ENCODE peak calls at places on chromosomes 4 and X, in nine cellular contexts. One of them, this sample, is unnamed.

GRCh38 chr4:93466440-93466839 is 362.1 kb upstream of the ATOH1 start:
- DNase-seq in CD8-positive, alpha-beta T cell: no peak
- DNase-seq in pancreas: no peak
- DNase-seq in PC-3: no peak
- DNase-seq in A673: no peak
- DNase-seq in Peyer's patch: no peak
- DNase-seq in fibroblast of lung: no peak
- DNase-seq in cardiac muscle cell: peak; percentile 26
- DNase-seq in suprapubic skin: no peak
- DNase-seq in this sample: no peak

GRCh38 chr4:173505924-173506779 is 23.9 kb downstream of the HAND2 start:
- DNase-seq in CD8-positive, alpha-beta T cell: no peak
- DNase-seq in pancreas: peak; percentile 82
- DNase-seq in PC-3: peak; percentile 56
- DNase-seq in A673: peak; percentile 89
- DNase-seq in Peyer's patch: no peak
- DNase-seq in fibroblast of lung: peak; percentile 67
- DNase-seq in cardiac muscle cell: peak; percentile 77
- DNase-seq in suprapubic skin: no peak
- DNase-seq in this sample: peak; percentile 49

GRCh38 chr4:26015133-26015651 is 101.2 kb downstream of the SMIM20 start:
- DNase-seq in CD8-positive, alpha-beta T cell: no peak
- DNase-seq in pancreas: peak; percentile 66
- DNase-seq in PC-3: no peak
- DNase-seq in A673: no peak
- DNase-seq in Peyer's patch: no peak
- DNase-seq in fibroblast of lung: peak; percentile 89
- DNase-seq in cardiac muscle cell: no peak
- DNase-seq in suprapubic skin: no peak
- DNase-seq in this sample: no peak

GRCh38 chr4:55554453-55555030 is 7.8 kb upstream of the CLOCK start:
- DNase-seq in CD8-positive, alpha-beta T cell: no peak
- DNase-seq in pancreas: no peak
- DNase-seq in PC-3: peak; percentile 71
- DNase-seq in A673: no peak
- DNase-seq in Peyer's patch: no peak
- DNase-seq in fibroblast of lung: peak; percentile 80
- DNase-seq in cardiac muscle cell: peak; percentile 14
- DNase-seq in suprapubic skin: no peak
- DNase-seq in this sample: no peak

GRCh38 chr4:79338148-79338547 is 12.3 kb upstream of the NAA11 start:
- DNase-seq in CD8-positive, alpha-beta T cell: no peak
- DNase-seq in pancreas: no peak
- DNase-seq in PC-3: no peak
- DNase-seq in A673: no peak
- DNase-seq in Peyer's patch: no peak
- DNase-seq in fibroblast of lung: no peak
- DNase-seq in cardiac muscle cell: no peak
- DNase-seq in suprapubic skin: no peak
- DNase-seq in this sample: no peak

GRCh38 chrX:41384041-41384705 is 50.2 kb downstream of the DDX3X start:
- DNase-seq in CD8-positive, alpha-beta T cell: no peak
- DNase-seq in pancreas: no peak
- DNase-seq in PC-3: peak; percentile 72
- DNase-seq in A673: peak; percentile 22
- DNase-seq in Peyer's patch: peak; percentile 75
- DNase-seq in fibroblast of lung: peak; percentile 92
- DNase-seq in cardiac muscle cell: no peak
- DNase-seq in suprapubic skin: peak; percentile 76
- DNase-seq in this sample: no peak

GRCh38 chr4:99054428-99054994 is 34.1 kb downstream of the ADH5 start:
- DNase-seq in CD8-positive, alpha-beta T cell: no peak
- DNase-seq in pancreas: no peak
- DNase-seq in PC-3: no peak
- DNase-seq in A673: no peak
- DNase-seq in Peyer's patch: no peak
- DNase-seq in fibroblast of lung: no peak
- DNase-seq in cardiac muscle cell: no peak
- DNase-seq in suprapubic skin: no peak
- DNase-seq in this sample: no peak

GRCh38 chr4:95092762-95093161 is 335.0 kb downstream of the BMPR1B start:
- DNase-seq in CD8-positive, alpha-beta T cell: no peak
- DNase-seq in pancreas: no peak
- DNase-seq in PC-3: peak; percentile 57
- DNase-seq in A673: peak; percentile 50
- DNase-seq in Peyer's patch: no peak
- DNase-seq in fibroblast of lung: no peak
- DNase-seq in cardiac muscle cell: peak; percentile 60
- DNase-seq in suprapubic skin: no peak
- DNase-seq in this sample: no peak

GRCh38 chrX:155061770-155062169 is 9.2 kb downstream of the CMC4 start:
- DNase-seq in CD8-positive, alpha-beta T cell: no peak
- DNase-seq in pancreas: no peak
- DNase-seq in PC-3: no peak
- DNase-seq in A673: no peak
- DNase-seq in Peyer's patch: no peak
- DNase-seq in fibroblast of lung: no peak
- DNase-seq in cardiac muscle cell: no peak
- DNase-seq in suprapubic skin: no peak
- DNase-seq in this sample: no peak

GRCh38 chr4:104906274-104906673 is 240.4 kb upstream of the TET2 start:
- DNase-seq in CD8-positive, alpha-beta T cell: no peak
- DNase-seq in pancreas: no peak
- DNase-seq in PC-3: no peak
- DNase-seq in A673: no peak
- DNase-seq in Peyer's patch: no peak
- DNase-seq in fibroblast of lung: peak; percentile 21
- DNase-seq in cardiac muscle cell: no peak
- DNase-seq in suprapubic skin: no peak
- DNase-seq in this sample: no peak

GRCh38 chr4:39637572-39638357 is 900 bp downstream of the SMIM14 start:
- DNase-seq in CD8-positive, alpha-beta T cell: peak; percentile 3
- DNase-seq in pancreas: no peak
- DNase-seq in PC-3: peak; percentile 56
- DNase-seq in A673: peak; percentile 64
- DNase-seq in Peyer's patch: peak; percentile 70
- DNase-seq in fibroblast of lung: peak; percentile 62
- DNase-seq in cardiac muscle cell: peak; percentile 91
- DNase-seq in suprapubic skin: peak; percentile 83
- DNase-seq in this sample: peak; percentile 64

GRCh38 chr4:136336479-136336878 is 1195.8 kb downstream of the PCDH18 start:
- DNase-seq in CD8-positive, alpha-beta T cell: no peak
- DNase-seq in pancreas: no peak
- DNase-seq in PC-3: no peak
- DNase-seq in A673: no peak
- DNase-seq in Peyer's patch: no peak
- DNase-seq in fibroblast of lung: no peak
- DNase-seq in cardiac muscle cell: no peak
- DNase-seq in suprapubic skin: no peak
- DNase-seq in this sample: no peak

GRCh38 chrX:123986377-123986776 is 24.9 kb downstream of the STAG2 start:
- DNase-seq in CD8-positive, alpha-beta T cell: no peak
- DNase-seq in pancreas: no peak
- DNase-seq in PC-3: no peak
- DNase-seq in A673: no peak
- DNase-seq in Peyer's patch: no peak
- DNase-seq in fibroblast of lung: no peak
- DNase-seq in cardiac muscle cell: no peak
- DNase-seq in suprapubic skin: no peak
- DNase-seq in this sample: no peak

GRCh38 chr4:188783160-188783559 is 643.9 kb downstream of the TRIML1 start:
- DNase-seq in CD8-positive, alpha-beta T cell: no peak
- DNase-seq in pancreas: no peak
- DNase-seq in PC-3: no peak
- DNase-seq in A673: no peak
- DNase-seq in Peyer's patch: no peak
- DNase-seq in fibroblast of lung: no peak
- DNase-seq in cardiac muscle cell: no peak
- DNase-seq in suprapubic skin: no peak
- DNase-seq in this sample: no peak

GRCh38 chr4:23878912-23879732 is 10.7 kb downstream of the PPARGC1A start:
- DNase-seq in CD8-positive, alpha-beta T cell: no peak
- DNase-seq in pancreas: no peak
- DNase-seq in PC-3: no peak
- DNase-seq in A673: no peak
- DNase-seq in Peyer's patch: no peak
- DNase-seq in fibroblast of lung: no peak
- DNase-seq in cardiac muscle cell: peak; percentile 73
- DNase-seq in suprapubic skin: no peak
- DNase-seq in this sample: no peak

GRCh38 chr4:73608677-73609594 is 11.3 kb downstream of the RASSF6 start:
- DNase-seq in CD8-positive, alpha-beta T cell: no peak
- DNase-seq in pancreas: no peak
- DNase-seq in PC-3: peak; percentile 90
- DNase-seq in A673: no peak
- DNase-seq in Peyer's patch: no peak
- DNase-seq in fibroblast of lung: peak; percentile 74
- DNase-seq in cardiac muscle cell: no peak
- DNase-seq in suprapubic skin: no peak
- DNase-seq in this sample: no peak

GRCh38 chr4:124429746-124430250 is 282.7 kb downstream of the ANKRD50 start:
- DNase-seq in CD8-positive, alpha-beta T cell: no peak
- DNase-seq in pancreas: no peak
- DNase-seq in PC-3: peak; percentile 4
- DNase-seq in A673: peak; percentile 65
- DNase-seq in Peyer's patch: no peak
- DNase-seq in fibroblast of lung: no peak
- DNase-seq in cardiac muscle cell: no peak
- DNase-seq in suprapubic skin: no peak
- DNase-seq in this sample: no peak

GRCh38 chr4:182175788-182176519 is 67.2 kb upstream of the TENM3 start:
- DNase-seq in CD8-positive, alpha-beta T cell: no peak
- DNase-seq in pancreas: no peak
- DNase-seq in PC-3: no peak
- DNase-seq in A673: no peak
- DNase-seq in Peyer's patch: no peak
- DNase-seq in fibroblast of lung: no peak
- DNase-seq in cardiac muscle cell: no peak
- DNase-seq in suprapubic skin: no peak
- DNase-seq in this sample: no peak

GRCh38 chrX:22481436-22481835 is 208.7 kb downstream of the CBLL2 start:
- DNase-seq in CD8-positive, alpha-beta T cell: no peak
- DNase-seq in pancreas: no peak
- DNase-seq in PC-3: no peak
- DNase-seq in A673: no peak
- DNase-seq in Peyer's patch: no peak
- DNase-seq in fibroblast of lung: peak; percentile 39
- DNase-seq in cardiac muscle cell: no peak
- DNase-seq in suprapubic skin: no peak
- DNase-seq in this sample: no peak

GRCh38 chr4:138972956-138973819 is 42.4 kb upstream of the NOCT start:
- DNase-seq in CD8-positive, alpha-beta T cell: no peak
- DNase-seq in pancreas: no peak
- DNase-seq in PC-3: no peak
- DNase-seq in A673: no peak
- DNase-seq in Peyer's patch: no peak
- DNase-seq in fibroblast of lung: no peak
- DNase-seq in cardiac muscle cell: peak; percentile 2
- DNase-seq in suprapubic skin: no peak
- DNase-seq in this sample: no peak

GRCh38 chr4:74418063-74418670 is 26.8 kb upstream of the AREG start:
- DNase-seq in CD8-positive, alpha-beta T cell: no peak
- DNase-seq in pancreas: no peak
- DNase-seq in PC-3: peak; percentile 88
- DNase-seq in A673: peak; percentile 28
- DNase-seq in Peyer's patch: no peak
- DNase-seq in fibroblast of lung: peak; percentile 87
- DNase-seq in cardiac muscle cell: no peak
- DNase-seq in suprapubic skin: no peak
- DNase-seq in this sample: no peak

GRCh38 chr4:13527192-13527982 is 16.9 kb downstream of the NKX3-2 start:
- DNase-seq in CD8-positive, alpha-beta T cell: no peak
- DNase-seq in pancreas: peak; percentile 37
- DNase-seq in PC-3: no peak
- DNase-seq in A673: no peak
- DNase-seq in Peyer's patch: no peak
- DNase-seq in fibroblast of lung: no peak
- DNase-seq in cardiac muscle cell: no peak
- DNase-seq in suprapubic skin: no peak
- DNase-seq in this sample: no peak
- H3K9me3 ChIP-seq in CD8-positive, alpha-beta T cell: no peaks in the 10 kb centered on the region
- H3K9me3 ChIP-seq in pancreas: no peaks in the 10 kb centered on the region
- H3K9me3 ChIP-seq in PC-3: no peaks in the 10 kb centered on the region
- H3K9me3 ChIP-seq in A673: no peaks in the 10 kb centered on the region
- H3K9me3 ChIP-seq in Peyer's patch: peaks cover 18% of the 10 kb centered on the region
- H3K9me3 ChIP-seq in fibroblast of lung: no peaks in the 10 kb centered on the region
- H3K9me3 ChIP-seq in cardiac muscle cell: no peaks in the 10 kb centered on the region
- H3K9me3 ChIP-seq in suprapubic skin: no peaks in the 10 kb centered on the region
- H3K9me3 ChIP-seq in this sample: peaks cover 11% of the 10 kb centered on the region

GRCh38 chrX:39301041-39301440 is 499.8 kb downstream of the MID1IP1 start:
- DNase-seq in CD8-positive, alpha-beta T cell: no peak
- DNase-seq in pancreas: no peak
- DNase-seq in PC-3: no peak
- DNase-seq in A673: no peak
- DNase-seq in Peyer's patch: no peak
- DNase-seq in fibroblast of lung: no peak
- DNase-seq in cardiac muscle cell: no peak
- DNase-seq in suprapubic skin: no peak
- DNase-seq in this sample: no peak
- H3K9me3 ChIP-seq in CD8-positive, alpha-beta T cell: no peaks in the 10 kb centered on the region
- H3K9me3 ChIP-seq in pancreas: no peaks in the 10 kb centered on the region
- H3K9me3 ChIP-seq in PC-3: no peaks in the 10 kb centered on the region
- H3K9me3 ChIP-seq in A673: no peaks in the 10 kb centered on the region
- H3K9me3 ChIP-seq in Peyer's patch: peaks cover 5% of the 10 kb centered on the region
- H3K9me3 ChIP-seq in fibroblast of lung: no peaks in the 10 kb centered on the region
- H3K9me3 ChIP-seq in cardiac muscle cell: no peaks in the 10 kb centered on the region
- H3K9me3 ChIP-seq in suprapubic skin: no peaks in the 10 kb centered on the region
- H3K9me3 ChIP-seq in this sample: peaks cover 3% of the 10 kb centered on the region

GRCh38 chr4:152146244-152146643 is 385.4 kb upstream of the GATB start:
- DNase-seq in CD8-positive, alpha-beta T cell: no peak
- DNase-seq in pancreas: no peak
- DNase-seq in PC-3: no peak
- DNase-seq in A673: no peak
- DNase-seq in Peyer's patch: no peak
- DNase-seq in fibroblast of lung: no peak
- DNase-seq in cardiac muscle cell: no peak
- DNase-seq in suprapubic skin: no peak
- DNase-seq in this sample: no peak
- H3K9me3 ChIP-seq in CD8-positive, alpha-beta T cell: peaks cover 4% of the 10 kb centered on the region
- H3K9me3 ChIP-seq in pancreas: no peaks in the 10 kb centered on the region
- H3K9me3 ChIP-seq in PC-3: peaks cover 8% of the 10 kb centered on the region
- H3K9me3 ChIP-seq in A673: peaks cover 13% of the 10 kb centered on the region
- H3K9me3 ChIP-seq in Peyer's patch: peaks cover 9% of the 10 kb centered on the region
- H3K9me3 ChIP-seq in fibroblast of lung: no peaks in the 10 kb centered on the region
- H3K9me3 ChIP-seq in cardiac muscle cell: no peaks in the 10 kb centered on the region
- H3K9me3 ChIP-seq in suprapubic skin: peaks cover 4% of the 10 kb centered on the region
- H3K9me3 ChIP-seq in this sample: peaks cover 11% of the 10 kb centered on the region

GRCh38 chr4:77327151-77327550 is 170.1 kb downstream of the CCNG2 start:
- DNase-seq in CD8-positive, alpha-beta T cell: no peak
- DNase-seq in pancreas: no peak
- DNase-seq in PC-3: no peak
- DNase-seq in A673: no peak
- DNase-seq in Peyer's patch: no peak
- DNase-seq in fibroblast of lung: no peak
- DNase-seq in cardiac muscle cell: no peak
- DNase-seq in suprapubic skin: no peak
- DNase-seq in this sample: no peak

GRCh38 chr4:77336411-77337142 is 179.6 kb downstream of the CCNG2 start:
- DNase-seq in CD8-positive, alpha-beta T cell: no peak
- DNase-seq in pancreas: no peak
- DNase-seq in PC-3: no peak
- DNase-seq in A673: no peak
- DNase-seq in Peyer's patch: no peak
- DNase-seq in fibroblast of lung: no peak
- DNase-seq in cardiac muscle cell: no peak
- DNase-seq in suprapubic skin: no peak
- DNase-seq in this sample: no peak

GRCh38 chr4:77332696-77333270 is 175.8 kb downstream of the CCNG2 start:
- DNase-seq in CD8-positive, alpha-beta T cell: no peak
- DNase-seq in pancreas: no peak
- DNase-seq in PC-3: no peak
- DNase-seq in A673: no peak
- DNase-seq in Peyer's patch: no peak
- DNase-seq in fibroblast of lung: peak; percentile 18
- DNase-seq in cardiac muscle cell: no peak
- DNase-seq in suprapubic skin: no peak
- DNase-seq in this sample: no peak
- H3K9me3 ChIP-seq in CD8-positive, alpha-beta T cell: no peaks in the 10 kb centered on the region
- H3K9me3 ChIP-seq in pancreas: no peaks in the 10 kb centered on the region
- H3K9me3 ChIP-seq in PC-3: no peaks in the 10 kb centered on the region
- H3K9me3 ChIP-seq in A673: no peaks in the 10 kb centered on the region
- H3K9me3 ChIP-seq in Peyer's patch: no peaks in the 10 kb centered on the region
- H3K9me3 ChIP-seq in fibroblast of lung: peaks cover 2% of the 10 kb centered on the region
- H3K9me3 ChIP-seq in cardiac muscle cell: no peaks in the 10 kb centered on the region
- H3K9me3 ChIP-seq in suprapubic skin: peaks cover 26% of the 10 kb centered on the region
- H3K9me3 ChIP-seq in this sample: peaks cover 12% of the 10 kb centered on the region

This sample was measured in upper lobe of left lung.